ENCODE peak calls at places on chromosome 3, in eight cellular contexts. M is G401, T is fibroblast of the aortic adventitia, Y is NAMALWA, U is HEK293T, N is mesenteric fat pad, R is T-cell, D is non-pigmented ciliary epithelial cell. C is an unnamed sample.

GRCh38 chr3:195849322-195850074 is 37.8 kb upstream of the MUC4 start:
- DNase-seq in D (no peak), N (no peak), Y (no peak), R (no peak), M (peak), T (no peak), U (no peak), C (peak)

GRCh38 chr3:34175636-34176186 is 377.3 kb downstream of the PDCD6IP start:
- DNase-seq in D (no peak), T (no peak), Y (no peak), R (no peak), M (no peak), N (no peak), U (no peak), C (no peak)

GRCh38 chr3:115693868-115694267 is 70.6 kb downstream of the GAP43 start:
- DNase-seq in N (no peak), Y (no peak), U (no peak), R (no peak), T (no peak), D (no peak), M (peak), C (no peak)

GRCh38 chr3:4409415-4409814 is 57.7 kb downstream of the SUMF1 start:
- DNase-seq in T (no peak), Y (no peak), R (no peak), M (peak), D (no peak), U (no peak), N (no peak), C (no peak)

GRCh38 chr3:39506863-39507262 is 39.4 kb downstream of the MOBP start:
- DNase-seq in U (no peak), R (no peak), T (peak), N (no peak), M (no peak), D (no peak), Y (no peak), C (no peak)

GRCh38 chr3:17473761-17474160 is 268.7 kb downstream of the TBC1D5 start:
- DNase-seq in Y (no peak), M (no peak), T (peak), R (no peak), D (no peak), N (no peak), U (no peak), C (peak)

GRCh38 chr3:16908408-16908807 is 23.7 kb downstream of the PLCL2 start:
- DNase-seq in U (no peak), R (no peak), D (no peak), M (peak), N (no peak), Y (peak), T (no peak), C (no peak)

GRCh38 chr3:133999891-134000685 is 29.6 kb downstream of the SLCO2A1 start:
- DNase-seq in Y (no peak), R (no peak), N (peak), M (no peak), D (no peak), U (no peak), T (no peak), C (no peak)

GRCh38 chr3:48851407-48851806 is 3.7 kb upstream of the PRKAR2A start:
- DNase-seq in M (no peak), U (no peak), R (no peak), T (peak), N (no peak), Y (peak), D (no peak), C (peak)

GRCh38 chr3:112390783-112391641 is 58.1 kb downstream of the CD200 start:
- DNase-seq in Y (no peak), D (peak), N (no peak), U (no peak), T (peak), R (no peak), M (peak), C (peak)

GRCh38 chr3:70856414-70857162 is 544.1 kb upstream of the MDFIC2 start:
- DNase-seq in U (no peak), N (no peak), D (peak), R (no peak), T (peak), M (no peak), Y (no peak), C (peak)

GRCh38 chr3:134449277-134449676 is 36.5 kb downstream of the ANAPC13 start:
- DNase-seq in D (no peak), R (no peak), M (peak), N (no peak), Y (no peak), T (peak), U (peak), C (peak)

GRCh38 chr3:187870360-187871203 is 125.3 kb upstream of the BCL6 start:
- DNase-seq in D (no peak), Y (no peak), N (no peak), U (no peak), R (no peak), M (no peak), T (no peak), C (no peak)

GRCh38 chr3:151750181-151750580 is 16.5 kb downstream of the AADACL2 start:
- DNase-seq in M (no peak), U (no peak), N (no peak), T (no peak), D (no peak), Y (no peak), R (no peak), C (no peak)

GRCh38 chr3:71710906-71711494 is 14.2 kb downstream of the EIF4E3 start:
- DNase-seq in N (no peak), D (peak), R (no peak), T (peak), M (peak), U (peak), Y (peak), C (peak)

GRCh38 chr3:130941793-130942192 is 47.9 kb downstream of the ATP2C1 start:
- DNase-seq in N (no peak), Y (no peak), T (no peak), U (no peak), D (no peak), R (no peak), M (no peak), C (peak)

GRCh38 chr3:156553705-156554356 is 1.1 kb downstream of the SSR3 start:
- DNase-seq in R (no peak), D (no peak), Y (peak), U (no peak), T (peak), M (no peak), N (no peak), C (peak)

GRCh38 chr3:37025562-37026335 is 32.4 kb downstream of the MLH1 start:
- DNase-seq in M (no peak), R (no peak), D (no peak), N (no peak), U (no peak), Y (no peak), T (no peak), C (no peak)

GRCh38 chr3:171101982-171102610 is 75.6 kb upstream of the SLC2A2 start:
- DNase-seq in N (no peak), M (no peak), Y (no peak), D (no peak), T (peak), R (no peak), U (no peak), C (peak)

GRCh38 chr3:179100652-179101051 is 29.0 kb upstream of the ZMAT3 start:
- DNase-seq in U (no peak), D (no peak), T (no peak), Y (no peak), N (no peak), M (no peak), R (no peak), C (peak)

GRCh38 chr3:73556520-73557371 is 68.0 kb downstream of the PDZRN3 start:
- DNase-seq in D (no peak), U (no peak), N (no peak), Y (no peak), T (peak), M (no peak), R (no peak), C (no peak)

GRCh38 chr3:58672451-58672850 is 5.9 kb upstream of the FAM3D start:
- DNase-seq in M (no peak), N (no peak), U (no peak), D (no peak), T (no peak), R (no peak), Y (no peak), C (no peak)

GRCh38 chr3:138378331-138378730 is 30.0 kb downstream of the MRAS start:
- DNase-seq in M (no peak), U (no peak), R (no peak), Y (no peak), D (no peak), N (peak), T (no peak), C (no peak)

GRCh38 chr3:173065543-173065970 is 75.5 kb downstream of the SPATA16 start:
- DNase-seq in R (no peak), N (no peak), U (no peak), Y (no peak), M (no peak), T (peak), D (no peak), C (peak)

GRCh38 chr3:57017481-57017880 is 43.0 kb upstream of the SPATA12 start:
- DNase-seq in U (no peak), R (no peak), D (no peak), T (no peak), Y (no peak), N (no peak), M (no peak), C (peak)

GRCh38 chr3:113508966-113509365 is 6.0 kb downstream of the SPICE1 start:
- DNase-seq in R (no peak), D (no peak), Y (no peak), U (no peak), M (no peak), T (no peak), N (no peak), C (no peak)

GRCh38 chr3:127786358-127787070 is 35.8 kb downstream of the MGLL start:
- DNase-seq in M (peak), R (no peak), N (peak), D (no peak), T (peak), U (no peak), Y (no peak), C (peak)

GRCh38 chr3:180402463-180403073 is 199.4 kb upstream of the TTC14 start:
- DNase-seq in U (no peak), T (peak), R (no peak), D (no peak), Y (no peak), N (no peak), M (no peak), C (no peak)

GRCh38 chr3:126354776-126355175 is 2.4 kb downstream of the KLF15 start:
- DNase-seq in D (no peak), R (no peak), U (no peak), T (no peak), M (no peak), N (no peak), Y (no peak), C (no peak)

GRCh38 chr3:172129868-172130751 is 90.7 kb downstream of the FNDC3B start:
- DNase-seq in N (peak), M (no peak), Y (no peak), U (peak), D (peak), T (peak), R (peak), C (peak)

GRCh38 chr3:38354588-38355344 is 8.2 kb downstream of the XYLB start:
- DNase-seq in M (peak), T (peak), Y (no peak), N (peak), R (no peak), D (peak), U (no peak), C (peak)

GRCh38 chr3:191328383-191328962 is 721 bp upstream of the CCDC50 start:
- DNase-seq in M (no peak), D (no peak), T (no peak), U (no peak), Y (no peak), R (no peak), N (no peak), C (no peak)

GRCh38 chr3:38142959-38143358 is 4.5 kb downstream of the MYD88 start:
- DNase-seq in T (no peak), N (peak), U (no peak), M (no peak), R (no peak), Y (no peak), D (no peak), C (no peak)

C was measured in cardiac fibroblast.